ENCODE peak calls at places on chromosome 3, in seven cellular contexts. I is lower leg skin, P is Calu3, V is neural crest cell, Q is WTC11, D is tibial nerve, R is endothelial cell. S is an unnamed sample.

GRCh38 chr3:185144784-185145183 is 8.1 kb downstream of the C3orf70 start:
- DNase-seq in P (no peak), V (no peak), D (no peak), R (no peak), Q (no peak), I (no peak), S (no peak)

GRCh38 chr3:175585898-175586297 is 726.8 kb downstream of the NAALADL2 start:
- DNase-seq in R (no peak), P (no peak), Q (no peak), V (no peak), D (no peak), I (no peak), S (no peak)

GRCh38 chr3:38578081-38578475 is 71.4 kb downstream of the SCN5A start:
- DNase-seq in D (no peak), V (no peak), R (no peak), I (no peak), P (no peak), Q (no peak), S (no peak)

GRCh38 chr3:25037049-25037547 is 391.0 kb upstream of the RARB start:
- DNase-seq in I (no peak), V (no peak), Q (no peak), D (peak), P (no peak), R (no peak), S (no peak)

GRCh38 chr3:44013967-44014366 is 227.7 kb upstream of the TOPAZ1 start:
- DNase-seq in V (no peak), P (no peak), Q (no peak), I (no peak), R (no peak), D (no peak), S (no peak)

GRCh38 chr3:71142440-71143161 is 440.9 kb downstream of the FOXP1 start:
- DNase-seq in V (no peak), Q (no peak), D (no peak), R (no peak), P (no peak), I (no peak), S (no peak)

GRCh38 chr3:183038764-183039163 is 58.4 kb upstream of the DCUN1D1 start:
- DNase-seq in P (no peak), Q (no peak), I (no peak), V (no peak), D (no peak), R (no peak), S (no peak)

GRCh38 chr3:43855674-43856299 is 165.0 kb downstream of the ABHD5 start:
- DNase-seq in P (peak), Q (peak), D (peak), R (peak), V (peak), I (peak), S (no peak)

GRCh38 chr3:171614318-171614967 is 154.2 kb upstream of the TNIK start:
- DNase-seq in I (no peak), V (peak), Q (peak), R (peak), D (no peak), P (peak), S (no peak)
- TF ChIP-seq CTCF in I (no peak), V (peak), Q (peak), R (peak), D (peak), P (peak), S (no peak)

GRCh38 chr3:163776753-163777152 is 1301.5 kb downstream of the SI start:
- DNase-seq in R (no peak), I (no peak), V (no peak), Q (no peak), P (no peak), D (no peak), S (no peak)

DNA sequence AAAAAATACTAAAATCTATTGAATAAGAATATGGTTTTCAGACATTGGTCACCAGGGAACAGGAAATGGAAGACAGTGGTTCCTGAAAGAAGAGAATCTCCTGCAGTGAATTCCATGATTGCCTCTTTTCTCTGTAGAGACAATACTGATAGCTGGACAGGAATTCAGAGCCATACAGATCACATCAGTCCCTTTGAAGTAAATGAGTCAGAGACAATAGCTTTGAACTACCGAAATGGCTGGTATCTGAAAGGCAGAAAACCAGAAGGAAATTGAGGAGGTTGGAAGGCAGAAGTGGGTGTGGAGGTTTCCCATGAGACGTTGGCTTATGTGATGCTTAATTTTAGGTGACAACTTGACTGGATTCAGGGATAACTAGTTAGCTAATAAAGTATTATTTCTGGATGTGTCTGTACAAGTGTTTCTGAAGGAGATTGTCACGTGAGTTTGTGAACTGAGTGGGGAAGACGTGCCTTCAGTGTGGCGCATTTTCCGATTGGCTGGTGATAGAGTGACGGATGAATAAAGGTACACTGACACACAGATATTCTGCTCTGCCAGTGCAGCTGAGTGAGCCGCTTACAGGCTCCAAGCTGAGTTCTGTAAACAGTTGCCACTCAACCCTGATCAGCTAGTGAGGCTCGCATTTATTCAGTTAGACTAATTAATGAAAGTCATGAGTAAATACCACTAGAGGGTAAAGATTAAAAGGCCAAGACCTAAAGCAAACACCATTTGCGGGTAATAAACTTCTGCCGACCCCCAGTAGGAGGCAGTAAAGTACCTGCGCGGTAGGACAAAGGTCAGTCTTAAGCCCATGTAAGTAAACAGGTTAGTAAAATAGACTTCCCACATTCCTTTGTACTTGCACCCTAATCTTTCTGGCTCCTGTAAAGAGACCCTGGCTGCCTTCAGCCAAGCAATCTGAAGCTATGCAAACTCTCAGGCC is 1298.6 kb downstream of the SI start:
- DNase-seq in I (no peak), Q (peak), P (no peak), R (no peak), V (no peak), D (no peak), S (no peak)
- TF ChIP-seq CTCF in I (no peak), Q (peak), P (peak), R (no peak), V (no peak), D (no peak), S (no peak)

DNA sequence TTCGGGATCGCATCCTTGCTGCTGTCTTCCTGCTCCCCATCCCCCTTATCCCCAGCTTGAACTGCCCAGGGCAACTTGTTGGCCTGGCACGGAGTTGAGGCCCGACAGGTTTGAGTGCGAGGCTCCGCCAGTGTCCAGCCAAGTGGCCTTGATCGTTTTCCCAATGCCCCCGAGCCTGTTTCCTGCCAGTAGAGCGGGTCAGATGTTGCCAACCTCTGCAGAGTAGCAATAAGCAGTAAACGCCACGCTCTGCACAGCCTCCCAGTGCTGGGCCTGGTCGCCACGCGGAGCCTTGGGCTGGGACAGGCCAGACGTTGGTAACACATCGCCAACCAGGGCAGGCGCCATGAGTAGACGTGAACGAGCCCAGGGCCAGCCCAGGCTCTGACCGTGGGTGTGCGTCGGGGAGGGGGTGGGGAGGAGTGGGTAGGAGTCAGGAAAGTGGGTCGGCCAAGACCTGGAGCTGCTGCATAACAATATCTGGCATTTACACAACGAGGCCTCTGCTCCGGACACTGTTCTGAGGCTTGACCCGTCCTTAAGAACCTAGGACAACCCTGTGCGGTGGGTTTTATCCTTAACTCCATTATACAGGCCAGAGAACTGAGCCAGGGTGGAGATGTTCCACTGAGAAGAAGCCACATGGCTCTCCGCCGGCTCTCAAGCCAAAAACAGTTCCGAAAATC is 444 bp upstream of the ABHD14A start:
- DNase-seq in I (peak), D (peak), V (no peak), Q (no peak), P (no peak), R (no peak), S (no peak)
- TF ChIP-seq CTCF in I (no peak), D (peak), V (no peak), Q (peak), P (peak), R (peak), S (no peak)

GRCh38 chr3:31779514-31779913 is 201.5 kb downstream of the OSBPL10 start:
- DNase-seq in D (no peak), P (no peak), I (no peak), V (no peak), Q (no peak), R (no peak), S (no peak)
- TF ChIP-seq CTCF in D (no peak), P (no peak), I (no peak), V (no peak), Q (no peak), R (no peak), S (no peak)

GRCh38 chr3:186979837-186980236 is 49.5 kb downstream of the ST6GAL1 start:
- DNase-seq in Q (no peak), I (no peak), P (no peak), R (no peak), D (no peak), V (no peak), S (no peak)
- TF ChIP-seq CTCF in Q (no peak), I (no peak), P (no peak), R (no peak), D (no peak), V (no peak), S (no peak)

GRCh38 chr3:168052517-168052916 is 43.2 kb downstream of the GOLIM4 start:
- DNase-seq in R (no peak), I (no peak), P (no peak), V (no peak), D (no peak), Q (no peak), S (no peak)

GRCh38 chr3:168051579-168052183 is 44.0 kb downstream of the GOLIM4 start:
- DNase-seq in R (no peak), P (no peak), V (no peak), I (no peak), D (no peak), Q (no peak), S (no peak)

GRCh38 chr3:168049366-168049974 is 46.3 kb downstream of the GOLIM4 start:
- DNase-seq in V (no peak), P (no peak), Q (no peak), D (peak), R (no peak), I (no peak), S (no peak)

GRCh38 chr3:168054447-168054846 is 41.3 kb downstream of the GOLIM4 start:
- DNase-seq in D (no peak), I (no peak), V (no peak), Q (no peak), R (no peak), P (no peak), S (no peak)

DNA sequence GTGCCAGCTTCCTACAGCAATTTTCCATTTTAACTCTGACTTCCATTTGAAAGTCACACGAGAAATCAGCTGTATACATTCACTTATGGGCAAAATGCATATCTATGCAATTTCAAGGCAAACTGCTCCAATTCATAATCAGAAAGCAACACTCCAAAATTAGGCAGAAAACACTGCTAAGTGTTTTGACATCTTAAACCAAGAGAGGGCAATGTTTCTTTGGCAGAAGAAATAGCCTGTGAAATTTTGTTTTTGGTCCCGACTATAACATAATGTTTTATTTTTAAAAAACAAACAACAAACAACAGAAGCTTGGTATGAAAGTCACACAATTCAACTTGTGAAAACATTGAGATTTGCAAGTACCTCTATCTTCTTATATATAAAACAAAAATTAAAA is 42.6 kb downstream of the GOLIM4 start:
- DNase-seq in D (no peak), I (no peak), Q (no peak), R (no peak), V (no peak), P (no peak), S (no peak)
- TF ChIP-seq CTCF in D (no peak), I (no peak), Q (no peak), R (no peak), V (no peak), P (no peak), S (no peak)

DNA sequence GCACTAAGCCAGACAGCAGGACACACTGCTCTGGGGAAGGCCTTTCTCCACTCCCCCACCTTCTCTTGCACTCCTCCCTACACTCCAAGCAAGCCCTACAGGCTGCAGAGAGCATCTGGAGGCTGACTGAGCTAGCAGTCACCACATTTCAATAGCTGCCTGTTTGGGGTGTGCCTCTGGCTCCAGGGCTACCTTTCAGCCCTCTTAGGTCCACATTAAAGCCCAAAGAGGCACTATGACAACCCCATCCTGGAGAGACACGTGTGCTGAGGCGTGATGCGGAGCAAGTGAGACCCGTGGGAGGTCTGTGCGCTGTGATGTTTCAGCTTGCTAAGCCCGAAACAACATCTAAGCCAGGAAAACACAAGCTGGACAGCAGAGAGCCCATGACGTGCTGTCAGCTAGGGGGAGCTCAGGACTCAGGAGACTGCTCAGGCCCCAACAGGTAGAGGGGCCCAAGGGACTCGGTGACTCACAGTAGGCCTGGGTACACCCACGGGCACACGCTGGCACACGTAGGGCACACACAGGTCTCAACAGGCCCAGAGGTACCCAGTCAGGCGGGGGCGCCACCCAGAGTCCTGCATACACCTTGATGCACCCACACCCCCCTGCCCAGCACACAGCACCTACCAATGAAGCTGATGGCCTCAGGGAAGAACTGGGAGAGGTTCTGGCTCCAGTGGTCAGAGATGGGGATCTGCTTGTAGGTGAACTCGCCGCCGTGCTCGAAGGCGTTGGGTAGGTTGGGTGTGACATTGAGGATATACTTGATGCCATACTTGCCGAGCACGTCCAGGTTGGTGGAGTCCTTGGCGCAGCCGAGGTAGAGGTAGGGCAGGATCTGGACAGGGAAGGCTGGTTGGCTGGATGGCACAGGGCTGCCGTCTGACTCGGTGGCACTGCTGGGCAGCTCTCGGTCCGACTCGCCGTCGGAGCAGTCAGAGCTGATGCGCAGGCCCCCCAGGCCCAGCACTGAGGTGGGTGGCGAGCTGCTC is 2.8 kb downstream of the DUSP7 start:
- DNase-seq in R (peak), P (no peak), I (peak), V (no peak), Q (no peak), D (no peak), S (no peak)
- TF ChIP-seq CTCF in R (no peak), P (no peak), I (no peak), V (no peak), Q (no peak), D (no peak), S (no peak)

GRCh38 chr3:47008258-47008671 is 28.8 kb downstream of the NBEAL2 start:
- DNase-seq in R (no peak), Q (no peak), I (peak), V (no peak), D (no peak), P (no peak), S (no peak)

GRCh38 chr3:47010910-47011309 is 31.4 kb downstream of the NBEAL2 start:
- DNase-seq in I (no peak), P (no peak), D (no peak), V (no peak), R (no peak), Q (no peak), S (no peak)

GRCh38 chr3:47010050-47010712 is 30.7 kb downstream of the NBEAL2 start:
- DNase-seq in D (no peak), I (no peak), R (peak), P (no peak), Q (no peak), V (no peak), S (no peak)

GRCh38 chr3:47008851-47009224 is 29.4 kb downstream of the NBEAL2 start:
- DNase-seq in R (no peak), V (no peak), P (no peak), D (no peak), Q (no peak), I (peak), S (no peak)

DNA sequence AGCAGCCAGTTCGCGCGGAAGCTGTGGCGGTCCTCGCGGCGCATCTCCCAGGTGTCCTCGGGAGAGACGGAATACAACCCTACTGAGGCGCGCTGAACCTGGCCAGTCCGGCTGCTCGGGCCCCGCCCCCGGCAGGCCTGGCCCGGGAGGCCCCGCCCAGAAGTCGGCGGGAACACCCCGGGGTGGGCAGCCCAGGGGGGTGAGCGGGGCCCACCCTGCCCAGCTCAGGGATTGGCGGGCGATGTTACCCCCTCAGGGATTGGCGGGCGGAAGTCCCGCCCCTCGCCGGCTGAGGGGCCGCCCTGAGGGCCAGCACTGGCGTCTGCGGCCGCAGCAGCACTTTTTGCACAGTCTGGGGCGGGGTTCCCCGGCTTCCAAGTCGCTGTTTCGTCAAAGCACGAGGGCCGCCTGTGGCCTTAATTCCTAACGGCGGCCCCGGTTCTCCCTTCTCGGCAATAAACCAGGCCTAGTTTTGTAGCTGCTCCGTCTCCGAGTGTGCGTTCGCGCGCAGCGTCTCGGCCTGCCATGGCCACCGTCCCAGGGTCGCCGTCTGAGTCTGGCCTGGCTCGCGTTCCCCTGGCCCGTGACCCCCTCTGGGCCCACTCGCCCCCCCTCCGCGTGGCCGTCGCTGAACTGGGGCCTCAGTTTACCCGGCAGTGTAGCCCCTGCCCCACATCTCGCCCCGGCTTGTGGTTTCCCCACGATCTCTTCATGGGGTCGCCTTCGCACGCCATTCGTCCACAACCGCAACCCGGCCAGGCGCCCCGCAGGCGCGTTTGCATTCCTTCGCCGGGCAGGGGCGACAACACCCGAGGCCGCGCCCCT is 30.0 kb downstream of the NBEAL2 start:
- DNase-seq in V (peak), D (peak), I (peak), R (peak), P (no peak), Q (peak), S (peak)
- TF ChIP-seq CTCF in V (peak), D (peak), I (no peak), R (peak), P (no peak), Q (no peak), S (no peak)

DNA sequence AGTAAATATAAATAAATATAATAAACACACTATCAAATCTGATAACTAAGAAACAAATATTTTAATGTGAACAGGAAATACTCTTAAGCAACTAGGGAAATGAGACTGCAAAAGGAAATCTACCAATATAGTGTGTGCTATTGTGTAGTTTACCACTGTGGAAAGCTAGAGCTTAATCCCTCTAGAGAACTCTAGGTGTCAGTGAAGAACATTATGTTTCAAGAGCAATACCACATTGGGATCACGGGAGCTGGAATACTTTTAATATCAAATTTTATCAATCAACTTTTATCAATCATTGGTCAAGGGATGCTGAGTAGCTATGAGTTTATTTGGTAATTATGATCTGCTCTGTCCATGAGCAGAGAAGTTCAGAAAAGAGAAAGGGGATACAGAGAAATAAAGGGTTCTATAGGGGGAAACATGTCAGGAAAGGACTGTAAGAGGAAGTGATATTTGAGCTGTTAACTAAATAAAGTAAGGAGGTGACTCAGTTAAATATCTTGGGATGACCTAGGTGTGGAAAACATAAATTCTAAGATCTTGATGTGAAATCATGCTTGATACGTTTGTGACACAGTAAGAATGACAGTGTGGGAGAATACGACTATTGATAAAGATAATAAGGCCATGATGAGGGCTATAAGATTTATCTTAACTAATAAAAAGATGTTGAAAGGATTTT is 762.2 kb upstream of the ALCAM start:
- DNase-seq in I (no peak), R (no peak), V (no peak), D (no peak), Q (no peak), P (no peak), S (no peak)
- TF ChIP-seq CTCF in I (no peak), R (no peak), V (peak), D (no peak), Q (no peak), P (no peak), S (no peak)

GRCh38 chr3:125013095-125013494 is 42.7 kb downstream of the HEG1 start:
- DNase-seq in Q (no peak), P (no peak), D (no peak), R (no peak), V (no peak), I (no peak), S (no peak)
- TF ChIP-seq CTCF in Q (no peak), P (no peak), D (no peak), R (no peak), V (no peak), I (no peak), S (no peak)

S was measured in omental fat pad.